ENCODE peak calls at places on chromosomes 16 and 17, in ten cellular contexts. S is HCT116, Y is GM12878, W is thoracic aorta, N is tibial nerve, L is heart left ventricle, E is psoas muscle, Z is hepatocyte, R is ascending aorta, P is IMR-90. Q is an unnamed sample.
A peak's percentile ranks its signal among the peaks of the same experiment; 100 is the strongest.

GRCh38 chr17:56891751-56892150 is 22.1 kb downstream of the TRIM25 start:
- DNase-seq in S (no peak), Y (no peak), W (no peak), N (no peak), L (peak; percentile 36), E (peak; percentile 64), Z (no peak), R (no peak), P (no peak), Q (no peak)

GRCh38 chr17:45835481-45835880 is 9.2 kb upstream of the SPPL2C start:
- DNase-seq in S (no peak), Y (no peak), W (no peak), N (no peak), L (no peak), E (no peak), Z (no peak), R (no peak), P (no peak), Q (no peak)

GRCh38 chr16:86365513-86366040 is 144.8 kb upstream of the FOXF1 start:
- DNase-seq in S (no peak), Y (no peak), W (no peak), N (no peak), L (no peak), E (no peak), Z (no peak), R (no peak), P (no peak), Q (no peak)

GRCh38 chr16:35753559-35754390 is 2294.4 kb downstream of the TP53TG3F start:
- DNase-seq in S (no peak), Y (no peak), W (no peak), N (no peak), L (no peak), E (no peak), Z (peak; percentile 3), R (no peak), P (no peak), Q (peak; percentile 41)

GRCh38 chr17:58084317-58084981 is 1.2 kb downstream of the DYNLL2 start:
- DNase-seq in S (peak; percentile 56), Y (peak; percentile 19), W (no peak), N (peak; percentile 17), L (peak; percentile 44), E (peak; percentile 77), Z (peak; percentile 75), R (no peak), P (no peak), Q (no peak)

GRCh38 chr17:46881015-46881414 is 29.6 kb downstream of the WNT9B start:
- DNase-seq in S (no peak), Y (no peak), W (no peak), N (no peak), L (no peak), E (no peak), Z (no peak), R (no peak), P (no peak), Q (no peak)

GRCh38 chr16:67150058-67150832 is 553 bp downstream of the B3GNT9 start:
- DNase-seq in S (no peak), Y (no peak), W (no peak), N (no peak), L (peak; percentile 75), E (peak; percentile 71), Z (peak; percentile 86), R (no peak), P (peak; percentile 55), Q (no peak)

GRCh38 chr17:7191571-7192270 is 12.6 kb upstream of the ASGR1 start:
- DNase-seq in S (no peak), Y (no peak), W (no peak), N (peak; percentile 24), L (no peak), E (no peak), Z (peak; percentile 66), R (no peak), P (peak; percentile 31), Q (peak; percentile 78)

DNA sequence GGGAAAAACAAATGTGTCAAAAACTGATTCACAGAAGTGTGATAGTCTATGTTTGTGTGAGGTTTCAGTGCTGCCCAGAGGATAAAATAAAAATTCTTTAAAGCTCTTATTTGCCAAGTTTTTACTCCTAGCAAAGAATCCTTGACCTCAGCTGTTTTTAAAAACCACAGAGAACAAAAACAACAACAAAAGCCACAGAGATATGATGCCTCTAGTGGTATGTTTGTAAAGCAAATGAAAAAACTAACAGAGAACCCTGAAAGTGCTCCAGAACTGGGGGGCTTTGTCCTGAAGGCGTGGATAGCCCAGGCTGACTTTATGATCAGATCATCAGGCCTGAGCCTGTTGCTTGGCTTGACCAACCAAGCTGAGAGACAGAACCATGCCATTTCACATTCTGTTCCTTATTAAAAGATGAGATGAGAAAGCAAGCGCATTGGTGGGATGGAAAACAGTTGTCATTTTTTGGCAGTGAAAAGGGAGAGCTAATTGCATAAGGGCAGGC is 411.1 kb downstream of the CPPED1 start:
- DNase-seq in S (no peak), Y (no peak), W (no peak), N (peak; percentile 55), L (no peak), E (no peak), Z (no peak), R (no peak), P (no peak), Q (no peak)
- TF ChIP-seq CTCF in S (no peak), Y (no peak), W (no peak), N (no peak), L (no peak), E (no peak), Z (peak; percentile 11), R (no peak), P (peak; percentile 7), Q (peak; percentile 31)

GRCh38 chr17:8868092-8868491 is 618 bp upstream of the PIK3R6 start:
- DNase-seq in S (no peak), Y (no peak), W (no peak), N (no peak), L (no peak), E (no peak), Z (no peak), R (no peak), P (no peak), Q (no peak)

GRCh38 chr17:8868529-8868951 is 1.1 kb upstream of the PIK3R6 start:
- DNase-seq in S (no peak), Y (no peak), W (no peak), N (no peak), L (no peak), E (no peak), Z (no peak), R (no peak), P (no peak), Q (peak; percentile 22)

GRCh38 chr17:8865811-8866210 is 1.7 kb downstream of the PIK3R6 start:
- DNase-seq in S (no peak), Y (no peak), W (no peak), N (no peak), L (no peak), E (no peak), Z (no peak), R (no peak), P (no peak), Q (no peak)

GRCh38 chr17:8869416-8869815 is 1.9 kb upstream of the PIK3R6 start:
- DNase-seq in S (no peak), Y (no peak), W (no peak), N (no peak), L (no peak), E (no peak), Z (no peak), R (no peak), P (no peak), Q (no peak)

DNA sequence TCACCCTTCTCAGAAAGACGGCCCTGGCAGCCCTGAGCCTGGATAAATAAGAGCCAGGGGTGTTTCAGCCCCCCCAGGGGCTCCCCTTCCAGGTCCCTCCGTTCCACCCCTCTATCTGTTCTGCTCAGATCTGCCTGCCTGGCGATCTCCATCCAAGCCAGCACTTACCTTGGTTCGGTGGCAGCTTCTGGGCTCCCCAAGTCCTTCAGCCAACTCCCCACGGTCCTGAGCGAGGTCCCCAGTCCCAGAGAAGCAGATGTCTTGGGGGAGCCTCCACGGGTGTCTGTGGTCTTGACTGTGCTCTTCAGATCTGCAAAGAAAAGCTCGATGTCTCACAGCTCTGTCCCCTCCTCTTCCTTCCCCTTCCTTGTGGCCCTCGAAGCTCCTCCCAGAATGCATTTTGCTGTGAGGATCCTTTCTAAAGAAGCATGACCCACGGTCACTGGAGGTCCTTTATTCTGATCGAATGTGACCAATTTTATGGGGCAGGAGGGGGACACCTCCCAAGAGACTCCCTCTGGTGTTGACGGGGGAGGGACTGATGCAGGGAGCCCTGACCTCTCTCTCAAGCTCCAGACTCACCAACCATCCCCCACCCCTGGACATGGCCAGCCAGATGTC is at the start of gene PIK3R6:
- DNase-seq in S (no peak), Y (no peak), W (no peak), N (no peak), L (no peak), E (no peak), Z (no peak), R (no peak), P (no peak), Q (no peak)
- H3K27ac ChIP-seq in S (no peak within 1 kb of the TSS), Y (peak within 1 kb of the TSS; percentile 88), W (no peak within 1 kb of the TSS), N (no peak within 1 kb of the TSS), L (peak within 1 kb of the TSS; percentile 30), E (no peak within 1 kb of the TSS), Z (no peak within 1 kb of the TSS), R (no peak within 1 kb of the TSS), P (no peak within 1 kb of the TSS), Q (no peak within 1 kb of the TSS)

GRCh38 chr17:18184143-18185007 is 747 bp downstream of the ALKBH5 start:
- DNase-seq in S (no peak), Y (no peak), W (peak; percentile 19), N (peak; percentile 22), L (peak; percentile 57), E (peak; percentile 81), Z (peak; percentile 67), R (peak; percentile 35), P (peak; percentile 55), Q (peak; percentile 72)

GRCh38 chr17:18182978-18183333 is 672 bp upstream of the ALKBH5 start:
- DNase-seq in S (no peak), Y (no peak), W (peak; percentile 58), N (peak; percentile 73), L (peak; percentile 92), E (peak; percentile 96), Z (peak; percentile 91), R (peak; percentile 40), P (peak; percentile 78), Q (peak; percentile 68)

GRCh38 chr17:18182190-18182977 is 1.2 kb upstream of the ALKBH5 start:
- DNase-seq in S (no peak), Y (no peak), W (peak; percentile 13), N (no peak), L (peak; percentile 65), E (peak; percentile 61), Z (peak; percentile 37), R (no peak), P (no peak), Q (no peak)

GRCh38 chr17:18185391-18185790 is 1.8 kb downstream of the ALKBH5 start:
- DNase-seq in S (no peak), Y (no peak), W (no peak), N (no peak), L (no peak), E (no peak), Z (no peak), R (no peak), P (peak; percentile 43), Q (no peak)

DNA sequence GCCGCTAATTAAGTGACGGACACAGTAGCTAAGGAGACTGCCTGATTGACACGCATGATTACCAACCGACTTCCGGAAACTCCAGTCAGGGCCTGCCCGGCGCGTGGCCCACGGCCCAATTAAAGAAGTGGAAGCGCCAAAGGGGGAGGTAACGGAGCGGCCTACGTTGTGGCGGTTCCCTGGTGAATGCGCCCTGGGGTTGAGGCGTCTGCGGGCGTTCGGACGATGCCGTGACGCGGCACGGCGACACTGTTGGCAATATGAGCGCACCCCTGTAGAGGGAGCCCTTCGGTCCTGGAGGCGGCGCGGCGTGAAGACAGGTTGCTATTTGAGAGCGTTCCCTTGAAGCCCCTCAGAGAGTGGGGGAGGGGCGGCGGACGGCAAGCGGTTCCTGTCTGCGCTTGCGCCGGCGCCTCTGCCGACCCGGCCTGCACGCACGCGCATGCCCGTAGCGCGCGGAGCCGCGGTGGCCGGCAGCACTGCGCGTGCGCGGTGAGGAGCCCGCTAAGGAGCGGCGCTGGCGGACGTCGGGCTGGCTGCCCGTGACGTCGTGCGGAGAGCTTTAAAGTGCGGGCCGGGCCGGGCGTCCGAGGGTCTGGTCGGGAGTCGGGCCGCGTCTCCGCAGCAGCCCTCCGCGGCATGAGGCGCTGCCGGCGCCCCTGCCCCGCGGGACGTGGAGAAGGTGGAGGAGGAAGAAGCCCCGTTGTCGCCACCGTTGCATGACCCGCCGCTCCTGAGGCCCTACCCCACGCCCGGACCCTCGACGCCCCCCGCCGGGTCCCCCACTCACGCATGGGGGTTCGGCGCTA is at the start of gene ALKBH5:
- DNase-seq in S (peak; percentile 99), Y (peak; percentile 97), W (peak; percentile 91), N (peak; percentile 96), L (peak; percentile 98), E (peak; percentile 98), Z (peak; percentile 99), R (peak; percentile 96), P (peak; percentile 100), Q (peak; percentile 99)
- TF ChIP-seq CTCF in S (no peak), Y (peak; percentile 54), W (peak; percentile 10), N (no peak), L (peak; percentile 31), E (peak; percentile 14), Z (peak; percentile 33), R (peak; percentile 25), P (peak; percentile 51), Q (no peak)

GRCh38 chr16:56421976-56422669 is 3.2 kb downstream of the AMFR start:
- DNase-seq in S (no peak), Y (no peak), W (no peak), N (no peak), L (no peak), E (no peak), Z (no peak), R (no peak), P (no peak), Q (no peak)
- H3K27ac ChIP-seq in S (no peak overlapping the region), Y (peak overlapping the region; percentile 60), W (no peak overlapping the region), N (peak overlapping the region; percentile 96), L (no peak overlapping the region), E (no peak overlapping the region), Z (no peak overlapping the region), R (no peak overlapping the region), P (no peak overlapping the region), Q (no peak overlapping the region)